ENCODE peak calls at places on chromosome 7, in six cellular contexts. Q is stimulated activated CD4-positive, alpha-beta T cell treated with anti-CD3 and anti-CD28 coated beads, TNF-alpha, amount 100 ng/mL, for 1 hour; P is OCI-LY7; I is testis; Y is memory B cell; E is IMR-90. D is an unnamed sample.
A peak's percentile ranks its signal among the peaks of the same experiment; 100 is the strongest.

GRCh38 chr7:101137651-101138148 is 10.8 kb downstream of the SERPINE1 start:
- DNase-seq in Q (no peak), P (no peak), I (no peak), E (no peak), Y (no peak), D (no peak)

GRCh38 chr7:90244565-90244908 is 437 bp upstream of the CFAP69 start:
- DNase-seq in Q (no peak), E (no peak), P (no peak), I (no peak), Y (no peak), D (no peak)

GRCh38 chr7:4791738-4792536 is 16.5 kb downstream of the AP5Z1 start:
- DNase-seq in E (peak; percentile 15), Q (peak; percentile 70), I (peak; percentile 90), P (peak; percentile 37), Y (peak; percentile 82), D (peak; percentile 79)

GRCh38 chr7:150811-151221 is 41.6 kb upstream of the FAM20C start:
- DNase-seq in E (no peak), Q (no peak), P (no peak), Y (no peak), I (peak; percentile 41), D (no peak)

GRCh38 chr7:30252885-30253795 is 31.3 kb upstream of the ZNRF2 start:
- DNase-seq in P (no peak), E (no peak), Y (no peak), Q (no peak), I (peak; percentile 80), D (peak; percentile 78)

GRCh38 chr7:108316708-108317107 is 139.5 kb downstream of the NRCAM start:
- DNase-seq in P (no peak), E (no peak), I (no peak), Y (no peak), Q (no peak), D (no peak)

GRCh38 chr7:127783267-127783559 is 131.2 kb downstream of the SND1 start:
- DNase-seq in Y (no peak), I (no peak), E (no peak), P (no peak), Q (no peak), D (no peak)

GRCh38 chr7:36284470-36284869 is 105.2 kb upstream of the ANLN start:
- DNase-seq in Y (no peak), Q (no peak), P (peak; percentile 18), E (no peak), I (no peak), D (no peak)

GRCh38 chr7:114575098-114575497 is 160.5 kb downstream of the FOXP2 start:
- DNase-seq in Y (no peak), Q (no peak), P (no peak), E (no peak), I (no peak), D (no peak)

GRCh38 chr7:5450549-5451327 is 27.1 kb upstream of the TNRC18 start:
- DNase-seq in Q (peak; percentile 7), E (peak; percentile 34), P (peak; percentile 67), I (peak; percentile 67), Y (no peak), D (peak; percentile 72)

D was measured in Ammon's horn.